ENCODE peak calls at places on chromosomes 5 and 9, in ten cellular contexts. U is lower lobe of right lung, W is cardiac muscle cell, A is gastrocnemius medialis, B is fibroblast of pulmonary artery, Y is PC-3, Z is MM.1S, H is tibial artery, S is A549, T is esophagus squamous epithelium. J is an unnamed sample.

GRCh38 chr5:76542887-76543690 is 80.1 kb downstream of the F2RL2 start:
- DNase-seq in U (peak), W (no peak), A (no peak), B (no peak), Y (no peak), Z (peak), H (peak), S (no peak), T (no peak), J (no peak)

GRCh38 chr5:147568710-147569109 is 58.8 kb upstream of the DPYSL3 start:
- DNase-seq in U (no peak), W (no peak), A (no peak), B (no peak), Y (no peak), Z (no peak), H (no peak), S (no peak), T (no peak), J (no peak)

GRCh38 chr9:89000973-89001916 is 10.0 kb downstream of the S1PR3 start:
- DNase-seq in U (peak), W (peak), A (peak), B (peak), Y (peak), Z (peak), H (peak), S (peak), T (no peak), J (peak)

GRCh38 chr9:131429121-131430012 is 35.5 kb downstream of the PRRC2B start:
- DNase-seq in U (no peak), W (no peak), A (no peak), B (no peak), Y (no peak), Z (no peak), H (no peak), S (no peak), T (no peak), J (no peak)

GRCh38 chr5:144698454-144698853 is 527.8 kb downstream of the KCTD16 start:
- DNase-seq in U (no peak), W (no peak), A (no peak), B (no peak), Y (peak), Z (no peak), H (no peak), S (no peak), T (no peak), J (no peak)

GRCh38 chr9:5231212-5231611 is at the start of gene INSL4:
- DNase-seq in U (no peak), W (no peak), A (no peak), B (no peak), Y (peak), Z (no peak), H (no peak), S (peak), T (no peak), J (no peak)

GRCh38 chr5:56668996-56669395 is 146.4 kb upstream of the MAP3K1 start:
- DNase-seq in U (no peak), W (no peak), A (no peak), B (no peak), Y (peak), Z (no peak), H (no peak), S (no peak), T (no peak), J (no peak)

GRCh38 chr5:144328980-144329379 is 158.3 kb downstream of the KCTD16 start:
- DNase-seq in U (no peak), W (no peak), A (no peak), B (no peak), Y (no peak), Z (no peak), H (no peak), S (no peak), T (no peak), J (no peak)

GRCh38 chr5:37786855-37787254 is 53.0 kb downstream of the GDNF start:
- DNase-seq in U (no peak), W (no peak), A (no peak), B (peak), Y (peak), Z (no peak), H (no peak), S (no peak), T (no peak), J (no peak)

GRCh38 chr9:38128752-38129270 is 59.8 kb upstream of the SHB start:
- DNase-seq in U (no peak), W (no peak), A (no peak), B (no peak), Y (no peak), Z (no peak), H (no peak), S (no peak), T (no peak), J (no peak)

GRCh38 chr5:129477544-129477943 is 17.4 kb downstream of the ADAMTS19 start:
- DNase-seq in U (no peak), W (no peak), A (no peak), B (no peak), Y (no peak), Z (no peak), H (no peak), S (no peak), T (no peak), J (no peak)

GRCh38 chr9:36091028-36091953 is 45.2 kb upstream of the GLIPR2 start:
- DNase-seq in U (no peak), W (peak), A (peak), B (peak), Y (peak), Z (no peak), H (no peak), S (no peak), T (no peak), J (no peak)

GRCh38 chr5:72468606-72469005 is 38.6 kb downstream of the ZNF366 start:
- DNase-seq in U (no peak), W (no peak), A (no peak), B (no peak), Y (no peak), Z (no peak), H (no peak), S (no peak), T (no peak), J (no peak)

GRCh38 chr5:173669483-173669882 is 53.0 kb upstream of the BOD1 start:
- DNase-seq in U (no peak), W (no peak), A (no peak), B (no peak), Y (no peak), Z (no peak), H (no peak), S (no peak), T (no peak), J (no peak)

GRCh38 chr5:117504245-117504644 is 929.6 kb upstream of the SEMA6A start:
- DNase-seq in U (no peak), W (no peak), A (no peak), B (no peak), Y (no peak), Z (no peak), H (no peak), S (no peak), T (no peak), J (no peak)

GRCh38 chr5:143031781-143032724 is 261.9 kb downstream of the ARHGAP26 start:
- DNase-seq in U (no peak), W (no peak), A (no peak), B (no peak), Y (peak), Z (no peak), H (no peak), S (no peak), T (no peak), J (no peak)

GRCh38 chr9:72473474-72474241 is 47.8 kb upstream of the TMC1 start:
- DNase-seq in U (no peak), W (no peak), A (no peak), B (peak), Y (peak), Z (peak), H (no peak), S (no peak), T (no peak), J (no peak)

GRCh38 chr5:133321833-133322420 is 270.1 kb downstream of the HSPA4 start:
- DNase-seq in U (no peak), W (no peak), A (no peak), B (no peak), Y (no peak), Z (no peak), H (no peak), S (no peak), T (no peak), J (no peak)

GRCh38 chr9:90854637-90855036 is 53.0 kb downstream of the SYK start:
- DNase-seq in U (no peak), W (no peak), A (no peak), B (no peak), Y (peak), Z (no peak), H (no peak), S (no peak), T (no peak), J (no peak)

GRCh38 chr5:179797741-179798140 is 4.0 kb downstream of the LTC4S start:
- DNase-seq in U (no peak), W (no peak), A (no peak), B (no peak), Y (no peak), Z (no peak), H (no peak), S (no peak), T (no peak), J (no peak)

GRCh38 chr5:177457239-177458121 is 10.9 kb downstream of the PRR7 start:
- DNase-seq in U (peak), W (peak), A (peak), B (peak), Y (peak), Z (peak), H (peak), S (peak), T (peak), J (peak)

GRCh38 chr5:172564187-172564586 is 76.9 kb upstream of the NEURL1B start:
- DNase-seq in U (peak), W (no peak), A (no peak), B (no peak), Y (no peak), Z (no peak), H (no peak), S (no peak), T (no peak), J (no peak)

GRCh38 chr5:67214713-67215591 is 18.4 kb upstream of the CD180 start:
- DNase-seq in U (peak), W (no peak), A (no peak), B (no peak), Y (no peak), Z (no peak), H (no peak), S (no peak), T (no peak), J (no peak)

GRCh38 chr5:38483788-38484398 is 72.6 kb downstream of the LIFR start:
- DNase-seq in U (no peak), W (no peak), A (no peak), B (no peak), Y (no peak), Z (no peak), H (no peak), S (no peak), T (no peak), J (no peak)

GRCh38 chr9:7967851-7968250 is 168.3 kb upstream of the DMAC1 start:
- DNase-seq in U (no peak), W (no peak), A (no peak), B (no peak), Y (peak), Z (no peak), H (no peak), S (no peak), T (no peak), J (no peak)

GRCh38 chr5:102450313-102450990 is 48.3 kb downstream of the SLCO6A1 start:
- DNase-seq in U (no peak), W (no peak), A (no peak), B (peak), Y (peak), Z (peak), H (no peak), S (no peak), T (no peak), J (no peak)

GRCh38 chr9:110157812-110158629 is 49.9 kb downstream of the C9orf152 start:
- DNase-seq in U (no peak), W (peak), A (no peak), B (no peak), Y (no peak), Z (peak), H (no peak), S (no peak), T (no peak), J (no peak)

GRCh38 chr5:75435101-75435500 is 76.3 kb downstream of the CERT1 start:
- DNase-seq in U (no peak), W (no peak), A (no peak), B (no peak), Y (no peak), Z (no peak), H (no peak), S (no peak), T (no peak), J (no peak)

GRCh38 chr5:135010502-135011354 is 23.3 kb downstream of the PITX1 start:
- DNase-seq in U (no peak), W (no peak), A (no peak), B (no peak), Y (peak), Z (no peak), H (no peak), S (no peak), T (no peak), J (no peak)
- TF ChIP-seq CTCF in U (no peak), W (peak), A (no peak), B (no peak), Y (peak), Z (peak), H (peak), S (peak), T (no peak), J (peak)

GRCh38 chr9:79485258-79485657 is 86.5 kb upstream of the TLE4 start:
- DNase-seq in U (no peak), W (no peak), A (no peak), B (no peak), Y (no peak), Z (no peak), H (no peak), S (no peak), T (no peak), J (no peak)
- H3K4me3 ChIP-seq in U (no peak), W (no peak), A (no peak), B (no peak), Y (no peak), Z (no peak), H (no peak), S (no peak), T (no peak), J (no peak)

DNA sequence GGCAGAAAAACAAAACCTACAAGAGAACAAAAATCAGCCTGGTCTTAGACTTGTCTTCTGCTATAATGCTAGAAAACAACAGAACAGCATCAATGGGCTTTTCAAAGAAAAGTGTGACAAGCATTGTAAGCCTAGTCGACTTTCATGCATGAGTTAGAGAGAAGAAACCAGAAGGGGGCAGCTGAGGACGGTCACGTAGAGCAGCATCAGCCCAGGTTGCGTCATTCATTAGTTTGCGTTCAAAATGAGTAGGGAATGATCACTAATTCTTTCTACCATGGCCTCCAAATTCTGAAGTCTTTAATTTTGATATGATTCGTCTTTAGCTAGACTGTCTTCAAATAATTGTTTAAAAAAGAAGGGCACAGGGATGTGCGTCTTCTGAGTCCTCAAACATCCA is 4.7 kb upstream of the ISCA1 start:
- DNase-seq in U (no peak), W (peak), A (no peak), B (peak), Y (peak), Z (no peak), H (no peak), S (peak), T (no peak), J (no peak)
- TF ChIP-seq CTCF in U (peak), W (peak), A (no peak), B (peak), Y (peak), Z (no peak), H (no peak), S (peak), T (no peak), J (peak)

GRCh38 chr5:58258984-58259684 is 200.8 kb downstream of the PLK2 start:
- DNase-seq in U (no peak), W (no peak), A (no peak), B (no peak), Y (no peak), Z (no peak), H (no peak), S (peak), T (no peak), J (no peak)

GRCh38 chr5:58259685-58260152 is 200.2 kb downstream of the PLK2 start:
- DNase-seq in U (no peak), W (peak), A (no peak), B (peak), Y (peak), Z (peak), H (no peak), S (peak), T (no peak), J (peak)

GRCh38 chr5:58262226-58262625 is 197.7 kb downstream of the PLK2 start:
- DNase-seq in U (no peak), W (no peak), A (no peak), B (no peak), Y (no peak), Z (no peak), H (no peak), S (no peak), T (no peak), J (no peak)

GRCh38 chr5:58261605-58262004 is 198.3 kb downstream of the PLK2 start:
- DNase-seq in U (no peak), W (no peak), A (no peak), B (peak), Y (peak), Z (no peak), H (no peak), S (no peak), T (no peak), J (no peak)

GRCh38 chr5:58260243-58260642 is 199.6 kb downstream of the PLK2 start:
- DNase-seq in U (no peak), W (no peak), A (no peak), B (no peak), Y (no peak), Z (no peak), H (no peak), S (no peak), T (no peak), J (no peak)
- H3K4me3 ChIP-seq in U (no peak), W (no peak), A (peak), B (no peak), Y (peak), Z (no peak), H (no peak), S (peak), T (no peak), J (peak)

GRCh38 chr5:157447246-157447645 is 12.8 kb upstream of the NIPAL4 start:
- DNase-seq in U (no peak), W (no peak), A (no peak), B (no peak), Y (peak), Z (no peak), H (no peak), S (no peak), T (no peak), J (no peak)
- TF ChIP-seq CTCF in U (no peak), W (no peak), A (no peak), B (no peak), Y (no peak), Z (no peak), H (no peak), S (no peak), T (no peak), J (no peak)

GRCh38 chr9:114156311-114156657 is 947 bp downstream of the COL27A1 start:
- DNase-seq in U (no peak), W (peak), A (peak), B (peak), Y (no peak), Z (no peak), H (peak), S (no peak), T (no peak), J (no peak)
- H3K4me3 ChIP-seq in U (peak), W (peak), A (peak), B (peak), Y (no peak), Z (no peak), H (peak), S (peak), T (peak), J (peak)

GRCh38 chr5:139869042-139869790 is 73.6 kb downstream of the PSD2 start:
- DNase-seq in U (no peak), W (no peak), A (no peak), B (no peak), Y (no peak), Z (no peak), H (no peak), S (no peak), T (no peak), J (no peak)

GRCh38 chr5:139872052-139872766 is 76.6 kb downstream of the PSD2 start:
- DNase-seq in U (no peak), W (no peak), A (no peak), B (no peak), Y (no peak), Z (no peak), H (no peak), S (no peak), T (no peak), J (no peak)

GRCh38 chr5:139870677-139871076 is 75.1 kb downstream of the PSD2 start:
- DNase-seq in U (no peak), W (no peak), A (no peak), B (no peak), Y (no peak), Z (no peak), H (no peak), S (no peak), T (no peak), J (no peak)

GRCh38 chr5:139873033-139873794 is 77.6 kb downstream of the PSD2 start:
- DNase-seq in U (no peak), W (no peak), A (no peak), B (no peak), Y (no peak), Z (no peak), H (no peak), S (no peak), T (no peak), J (no peak)

DNA sequence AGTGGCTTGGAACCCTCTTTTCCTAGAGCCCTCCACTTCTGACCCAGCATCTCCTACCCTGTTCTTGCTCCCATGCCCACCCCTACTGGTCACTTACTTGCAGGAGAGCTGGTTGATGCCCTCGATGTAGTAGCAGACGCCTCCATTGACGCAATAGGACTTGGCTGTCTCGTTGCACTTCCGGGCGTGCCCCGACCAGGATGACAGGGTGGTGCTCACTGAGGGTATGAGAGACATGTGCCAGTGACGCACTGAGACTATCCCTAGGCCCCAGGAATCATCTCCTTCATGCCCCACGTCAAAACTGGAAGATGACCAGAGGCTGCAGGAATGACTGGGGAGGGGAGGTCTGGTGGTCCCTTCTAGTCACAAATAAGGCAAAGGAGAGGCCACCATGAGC is 76.0 kb downstream of the PSD2 start:
- DNase-seq in U (no peak), W (no peak), A (no peak), B (no peak), Y (no peak), Z (no peak), H (no peak), S (no peak), T (no peak), J (no peak)
- TF ChIP-seq CTCF in U (no peak), W (no peak), A (no peak), B (no peak), Y (no peak), Z (no peak), H (no peak), S (no peak), T (no peak), J (no peak)

DNA sequence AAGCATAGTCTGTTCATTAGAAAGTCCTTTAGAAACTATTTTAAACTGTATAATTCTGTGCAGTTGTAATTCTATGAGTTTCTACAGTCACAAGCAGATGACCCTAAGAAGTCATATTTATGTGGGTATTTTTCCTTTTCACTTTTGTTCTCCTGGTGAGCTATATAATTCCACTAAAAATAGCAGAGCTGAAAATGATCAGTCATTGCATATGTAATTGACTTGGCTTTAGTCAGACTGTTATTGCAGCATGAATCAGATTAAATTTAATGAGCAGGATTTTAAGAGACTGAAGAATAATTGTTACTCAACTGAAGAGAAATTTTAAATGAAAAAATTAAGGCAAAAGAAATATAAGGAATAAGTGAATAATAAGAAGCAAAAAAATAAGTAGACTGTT is 108.5 kb downstream of the MTREX start:
- DNase-seq in U (no peak), W (no peak), A (no peak), B (no peak), Y (no peak), Z (no peak), H (no peak), S (no peak), T (no peak), J (no peak)
- H3K4me3 ChIP-seq in U (no peak), W (no peak), A (no peak), B (no peak), Y (no peak), Z (no peak), H (no peak), S (no peak), T (no peak), J (no peak)

J was measured in HFF-Myc.